ENCODE peak calls at places on chromosomes 6 and 20, in five cellular contexts. L is lower lobe of right lung, R is fibroblast of pulmonary artery, H is lower leg skin, W is prostate gland. X is an unnamed sample.

GRCh38 chr20:49306903-49307336 is 29.1 kb upstream of the ZNFX1 start:
- DNase-seq in W (peak), H (no peak), R (no peak), L (no peak), X (no peak)

GRCh38 chr20:36331182-36331581 is 25.0 kb downstream of the DLGAP4 start:
- DNase-seq in W (no peak), L (no peak), R (no peak), H (no peak), X (no peak)

GRCh38 chr6:162385980-162386379 is 341.6 kb downstream of the PRKN start:
- DNase-seq in H (no peak), R (no peak), W (no peak), L (no peak), X (peak)

GRCh38 chr6:70411948-70412796 is 1.1 kb upstream of the FAM135A start:
- DNase-seq in H (no peak), R (no peak), L (no peak), W (no peak), X (no peak)

GRCh38 chr6:5695260-5696245 is 311.2 kb downstream of the NRN1 start:
- DNase-seq in L (no peak), R (peak), W (no peak), H (no peak), X (peak)

GRCh38 chr20:62272200-62272599 is 30.6 kb upstream of the ADRM1 start:
- DNase-seq in W (no peak), R (no peak), H (no peak), L (no peak), X (no peak)

GRCh38 chr6:43698584-43699349 is 11.2 kb upstream of the MRPS18A start:
- DNase-seq in H (no peak), W (no peak), L (peak), R (peak), X (peak)

GRCh38 chr20:24634855-24635254 is 165.4 kb downstream of the SYNDIG1 start:
- DNase-seq in L (no peak), W (no peak), H (peak), R (peak), X (peak)

GRCh38 chr6:127343753-127344659 is 597 bp upstream of the ECHDC1 start:
- DNase-seq in L (no peak), W (no peak), R (peak), H (no peak), X (peak)

GRCh38 chr20:61503106-61503505 is 251.0 kb downstream of the CDH4 start:
- DNase-seq in H (no peak), L (no peak), R (no peak), W (no peak), X (no peak)

GRCh38 chr6:142055219-142055618 is 77.5 kb upstream of the GJE1 start:
- DNase-seq in W (no peak), H (no peak), R (no peak), L (no peak), X (no peak)

GRCh38 chr20:31680286-31681127 is 42.2 kb downstream of the BCL2L1 start:
- DNase-seq in R (no peak), H (no peak), L (no peak), W (no peak), X (no peak)

GRCh38 chr6:52640170-52640569 is 30.7 kb upstream of the TMEM14A start:
- DNase-seq in R (peak), L (no peak), W (no peak), H (no peak), X (peak)

GRCh38 chr6:136365781-136366354 is 76.2 kb upstream of the BCLAF1 start:
- DNase-seq in H (peak), L (peak), W (peak), R (no peak), X (no peak)

GRCh38 chr6:142331075-142331551 is 29.3 kb downstream of the ADGRG6 start:
- DNase-seq in R (peak), L (no peak), W (no peak), H (no peak), X (peak)

GRCh38 chr20:58826271-58826670 is 24.4 kb downstream of the GNAS-AS1 start:
- DNase-seq in H (no peak), L (no peak), R (no peak), W (no peak), X (no peak)

GRCh38 chr6:35161776-35162607 is 20.9 kb upstream of the TCP11 start:
- DNase-seq in R (peak), L (no peak), W (no peak), H (no peak), X (no peak)

GRCh38 chr6:150924808-150925654 is 59.5 kb downstream of the MTHFD1L start:
- DNase-seq in H (peak), L (no peak), R (peak), W (no peak), X (no peak)

GRCh38 chr20:868279-868678 is 34.8 kb downstream of the FAM110A start:
- DNase-seq in W (no peak), H (no peak), R (no peak), L (no peak), X (no peak)

GRCh38 chr6:138563650-138564049 is 64.4 kb upstream of the NHSL1 start:
- DNase-seq in H (no peak), R (no peak), W (no peak), L (no peak), X (no peak)

DNA sequence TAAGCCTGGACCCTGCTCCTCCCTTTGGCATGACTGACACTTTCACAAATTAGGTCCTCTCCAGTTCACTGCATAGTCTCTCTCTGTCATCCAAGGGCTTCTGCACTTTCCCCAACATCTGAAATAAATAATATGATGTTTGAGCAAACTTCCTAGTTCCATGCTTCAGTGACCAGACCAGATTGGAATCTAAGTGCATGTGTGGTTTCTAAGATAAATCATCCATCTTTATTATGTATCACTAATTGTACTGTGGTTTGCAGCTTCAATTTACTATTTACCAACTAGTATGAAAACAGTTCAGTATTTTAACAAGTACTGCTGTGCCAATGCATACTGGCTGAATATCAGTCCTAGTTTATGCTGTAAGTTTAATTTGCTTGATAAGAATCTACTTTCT is 18.7 kb downstream of the SESN1 start:
- DNase-seq in H (no peak), R (no peak), L (no peak), W (no peak), X (no peak)
- H3K4me3 ChIP-seq in H (no peak), R (no peak), L (no peak), W (no peak), X (no peak)

GRCh38 chr6:36207155-36207554 is 10.6 kb downstream of the BRPF3 start:
- DNase-seq in W (no peak), R (no peak), L (no peak), H (peak), X (no peak)
- TF ChIP-seq CTCF in W (no peak), R (no peak), L (no peak), H (no peak), X (no peak)

GRCh38 chr6:139973602-139974373 is 599.3 kb upstream of the CITED2 start:
- DNase-seq in W (no peak), H (no peak), R (peak), L (no peak), X (peak)
- H3K4me3 ChIP-seq in W (no peak), H (no peak), R (no peak), L (no peak), X (no peak)

GRCh38 chr20:41006936-41007871 is 21.4 kb upstream of the TOP1 start:
- DNase-seq in H (peak), R (no peak), L (no peak), W (no peak), X (no peak)

GRCh38 chr20:41003143-41003932 is 25.3 kb upstream of the TOP1 start:
- DNase-seq in W (peak), H (peak), R (peak), L (peak), X (peak)

GRCh38 chr20:41004561-41005360 is 23.9 kb upstream of the TOP1 start:
- DNase-seq in H (peak), R (no peak), W (no peak), L (no peak), X (peak)

GRCh38 chr20:41006126-41006935 is 22.3 kb upstream of the TOP1 start:
- DNase-seq in W (no peak), L (no peak), R (no peak), H (peak), X (no peak)

DNA sequence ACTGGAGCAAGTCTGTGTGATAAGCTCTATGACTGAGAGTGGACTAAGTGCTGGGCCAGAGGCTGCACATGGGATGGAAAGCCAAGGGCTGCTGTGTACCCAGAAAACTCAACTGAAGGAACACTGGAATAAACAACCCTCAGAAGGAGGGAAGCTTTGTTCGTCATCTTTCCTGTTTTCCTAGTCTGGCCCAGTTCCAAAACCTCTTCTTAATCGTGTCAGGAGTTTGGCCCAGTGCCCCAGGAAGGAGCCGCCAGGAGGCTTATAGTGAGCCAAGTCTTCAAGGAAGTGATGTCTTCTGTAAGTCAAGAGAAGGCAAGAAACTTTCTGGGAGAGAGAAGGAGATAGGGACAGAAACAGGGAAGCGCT is 23.3 kb upstream of the TOP1 start:
- DNase-seq in L (peak), R (peak), W (peak), H (peak), X (peak)
- TF ChIP-seq CTCF in L (no peak), R (no peak), W (no peak), H (no peak), X (no peak)

GRCh38 chr6:109299695-109300564 is 82.3 kb downstream of the CD164 start:
- DNase-seq in H (no peak), L (no peak), R (no peak), W (peak), X (no peak)
- H3K4me3 ChIP-seq in H (no peak), L (no peak), R (no peak), W (no peak), X (no peak)

GRCh38 chr20:39880890-39881289 is 808.1 kb downstream of the MAFB start:
- DNase-seq in H (no peak), R (no peak), L (no peak), W (no peak), X (no peak)
- TF ChIP-seq CTCF in H (no peak), R (no peak), L (no peak), W (no peak), X (peak)

DNA sequence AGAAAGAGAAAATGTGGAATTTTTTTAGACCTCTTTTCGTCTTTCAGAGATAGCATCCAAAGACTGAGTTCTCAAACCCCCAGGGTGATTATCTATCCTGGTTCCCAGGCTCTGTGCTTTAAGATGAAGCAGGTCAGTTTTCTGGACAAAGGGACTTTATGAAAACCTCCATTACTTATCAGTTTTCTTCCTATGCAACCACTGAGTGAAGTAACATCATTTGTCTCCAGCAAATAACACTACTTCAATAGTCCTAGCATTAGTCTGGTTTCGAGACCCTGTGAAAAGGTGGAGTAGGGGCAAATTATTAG is 18.3 kb upstream of the HLA-DRB1 start:
- DNase-seq in W (no peak), R (no peak), L (no peak), H (no peak), X (no peak)
- H3K4me3 ChIP-seq in W (no peak), R (no peak), L (no peak), H (no peak), X (no peak)

GRCh38 chr6:13238017-13238416 is 90.3 kb downstream of the TBC1D7 start:
- DNase-seq in L (no peak), W (no peak), H (no peak), R (no peak), X (no peak)

GRCh38 chr6:13233106-13233505 is 95.2 kb downstream of the TBC1D7 start:
- DNase-seq in R (no peak), H (no peak), L (no peak), W (no peak), X (no peak)

GRCh38 chr6:13235339-13235738 is 93.0 kb downstream of the TBC1D7 start:
- DNase-seq in L (no peak), W (no peak), H (no peak), R (no peak), X (no peak)

GRCh38 chr6:13237318-13237717 is 91.0 kb downstream of the TBC1D7 start:
- DNase-seq in R (no peak), W (no peak), L (no peak), H (no peak), X (no peak)

DNA sequence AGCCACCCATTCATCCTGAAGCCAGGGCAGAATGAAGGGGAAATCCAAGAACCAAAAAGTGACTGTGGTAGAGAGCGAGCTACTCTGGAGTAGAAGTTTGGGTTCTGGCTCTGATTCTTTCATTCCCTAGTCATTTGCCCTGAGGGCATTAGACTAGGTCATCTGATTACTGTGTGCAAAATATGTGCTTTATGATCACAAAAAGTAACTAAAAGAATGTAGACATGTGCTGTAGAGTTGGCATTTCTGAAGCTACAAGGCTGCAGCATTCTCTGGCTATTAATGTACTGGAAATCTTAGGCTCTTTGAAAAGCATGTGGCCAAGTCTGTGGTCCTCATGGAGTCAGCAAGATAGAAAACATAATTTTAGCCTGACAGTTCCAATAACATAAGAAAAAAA is 94.2 kb downstream of the TBC1D7 start:
- DNase-seq in W (no peak), H (no peak), L (no peak), R (no peak), X (no peak)
- TF ChIP-seq CTCF in W (no peak), H (no peak), L (no peak), R (no peak), X (no peak)

X was measured in astrocyte of the spinal cord.